ENCODE peak calls at places on chromosomes 11 and 22, in eight cellular contexts. A is fibroblast of the aortic adventitia, U is choroid plexus epithelial cell, L is PC-3, I is bronchial epithelial cell, T is HepG2, S is IMR-90, F is fibroblast of pulmonary artery. P is an unnamed sample.
A peak's percentile ranks its signal among the peaks of the same experiment; 100 is the strongest.

GRCh38 chr11:58965246-58965985 is 26.1 kb downstream of the GLYATL1 start:
- DNase-seq in I (peak; percentile 46), U (no peak), L (no peak), T (no peak), F (no peak), S (peak; percentile 38), A (peak; percentile 27), P (peak; percentile 39)

GRCh38 chr11:122365545-122366380 is 249.7 kb upstream of the BLID start:
- DNase-seq in F (no peak), I (no peak), S (no peak), T (no peak), A (peak; percentile 63), U (no peak), L (no peak), P (no peak)

GRCh38 chr22:19265779-19266178 is 25.7 kb downstream of the CLTCL1 start:
- DNase-seq in A (no peak), L (no peak), F (no peak), S (no peak), U (no peak), T (no peak), I (no peak), P (no peak)

GRCh38 chr11:1488575-1489180 is 2.1 kb upstream of the MOB2 start:
- DNase-seq in T (no peak), F (no peak), S (no peak), U (no peak), A (no peak), I (no peak), L (no peak), P (no peak)

GRCh38 chr11:43130616-43131015 is 181.2 kb upstream of the API5 start:
- DNase-seq in L (no peak), A (no peak), T (no peak), I (no peak), F (no peak), S (no peak), U (no peak), P (no peak)

GRCh38 chr11:129315781-129316579 is 59.7 kb upstream of the BARX2 start:
- DNase-seq in I (peak; percentile 83), U (no peak), L (peak; percentile 89), A (no peak), F (no peak), S (no peak), T (peak; percentile 45), P (peak; percentile 82)

GRCh38 chr11:33434294-33434693 is 177.1 kb downstream of the HIPK3 start:
- DNase-seq in A (no peak), F (no peak), S (no peak), T (no peak), L (no peak), I (no peak), U (no peak), P (no peak)

GRCh38 chr11:114075891-114076441 is 16.5 kb downstream of the ZBTB16 start:
- DNase-seq in I (peak; percentile 35), T (peak; percentile 15), F (peak; percentile 79), U (peak; percentile 90), S (peak; percentile 24), A (peak; percentile 27), L (peak; percentile 51), P (peak; percentile 41)

GRCh38 chr11:561148-562003 is 606 bp downstream of the RASSF7 start:
- DNase-seq in F (no peak), L (peak; percentile 66), U (no peak), I (peak; percentile 57), S (no peak), A (no peak), T (peak; percentile 87), P (peak; percentile 66)

GRCh38 chr11:14908214-14908880 is 16.3 kb upstream of the CYP2R1 start:
- DNase-seq in U (peak; percentile 76), A (peak; percentile 68), S (peak; percentile 34), L (peak; percentile 61), T (peak; percentile 44), I (peak; percentile 53), F (peak; percentile 62), P (peak; percentile 66)

GRCh38 chr11:36306888-36307287 is 10.8 kb downstream of the PRR5L start:
- DNase-seq in L (peak; percentile 57), I (peak; percentile 46), A (peak; percentile 69), S (no peak), U (peak; percentile 81), T (peak; percentile 36), F (peak; percentile 74), P (peak; percentile 32)
- TF ChIP-seq CTCF in L (peak; percentile 70), I (peak; percentile 23), A (peak; percentile 61), S (no peak), U (peak; percentile 75), T (peak; percentile 45), F (peak; percentile 69), P (peak; percentile 39)

GRCh38 chr11:63672934-63673539 is 1.9 kb upstream of the ATL3 start:
- DNase-seq in S (no peak), A (peak; percentile 49), L (peak; percentile 29), U (no peak), I (no peak), T (peak; percentile 39), F (no peak), P (no peak)

GRCh38 chr11:63670077-63670737 is 969 bp downstream of the ATL3 start:
- DNase-seq in S (peak; percentile 45), A (peak; percentile 70), I (peak; percentile 42), T (no peak), L (peak; percentile 42), U (peak; percentile 49), F (peak; percentile 58), P (peak; percentile 33)

GRCh38 chr11:63672156-63672463 is 934 bp upstream of the ATL3 start:
- DNase-seq in F (no peak), S (no peak), L (no peak), A (no peak), I (no peak), U (no peak), T (no peak), P (no peak)

GRCh38 chr11:63670738-63671321 is 346 bp downstream of the ATL3 start:
- DNase-seq in L (peak; percentile 72), T (no peak), A (no peak), I (no peak), F (peak; percentile 54), U (no peak), S (no peak), P (peak; percentile 43)

DNA sequence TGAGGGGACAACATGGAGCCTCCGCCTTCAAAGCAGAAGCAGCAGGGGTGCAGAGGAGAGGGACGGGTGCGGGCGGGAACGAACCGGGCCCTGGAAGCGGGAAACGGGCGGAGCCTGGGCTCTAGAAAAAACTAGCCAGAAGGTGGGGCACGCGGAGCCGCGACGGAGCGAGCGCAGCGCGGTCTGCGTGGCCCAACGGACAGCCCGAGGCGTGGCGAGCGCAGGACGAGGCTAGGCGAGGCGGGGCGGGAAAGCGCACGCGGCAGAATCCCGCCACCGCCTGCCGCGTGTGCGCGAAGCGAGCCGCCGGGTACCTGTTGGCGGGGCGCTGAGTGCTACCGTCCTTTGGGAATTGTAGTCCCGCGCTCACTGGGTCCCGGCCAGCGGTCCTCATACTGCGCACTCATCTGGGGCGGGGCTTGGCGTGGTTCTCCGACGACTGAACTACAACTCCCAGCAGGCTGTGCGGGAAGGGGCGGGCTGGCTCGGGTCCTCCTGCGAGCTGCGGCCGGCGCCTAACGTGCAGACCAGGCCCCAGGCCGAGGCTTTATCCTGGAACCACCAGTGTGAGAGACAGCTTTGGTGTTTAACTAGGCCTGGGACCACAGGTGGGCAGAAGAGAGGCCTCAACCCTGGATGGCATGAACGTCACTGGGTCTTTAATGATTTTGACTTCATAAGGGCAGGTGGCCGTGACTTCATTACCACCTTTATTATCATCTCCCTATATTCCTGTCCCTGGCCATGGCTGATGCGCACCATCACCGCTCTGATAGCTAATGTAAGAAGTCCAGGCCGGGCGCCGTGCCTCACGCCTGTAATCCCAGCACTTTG is at the start of gene ATL3:
- DNase-seq in F (peak; percentile 97), U (peak; percentile 98), I (peak; percentile 87), S (peak; percentile 93), A (peak; percentile 93), L (peak; percentile 96), T (no peak), P (peak; percentile 98)
- TF ChIP-seq CTCF in F (no peak), U (peak; percentile 27), I (peak; percentile 30), S (peak; percentile 33), A (peak; percentile 12), L (no peak), T (no peak), P (no peak)

DNA sequence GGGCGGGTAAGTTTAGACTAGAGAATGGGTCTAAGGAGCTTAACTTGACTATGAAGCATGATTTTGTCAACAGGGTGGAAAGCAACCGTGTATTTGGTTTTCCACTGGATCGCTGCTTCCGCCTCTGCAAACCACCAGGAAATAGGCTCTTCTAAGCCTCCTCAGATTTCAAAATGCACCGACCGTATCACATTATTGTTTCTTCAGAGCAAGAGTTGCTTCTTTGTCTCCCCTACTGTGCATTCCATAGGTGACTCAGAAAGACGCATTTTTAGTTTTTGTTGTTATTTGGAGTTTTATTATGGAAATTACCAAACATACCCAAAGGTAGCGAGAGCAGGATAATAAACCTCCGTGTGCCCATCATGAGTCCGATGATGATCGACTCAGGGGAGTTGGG is 64.3 kb upstream of the RASD2 start:
- DNase-seq in U (peak; percentile 58), A (no peak), T (no peak), S (no peak), L (no peak), F (no peak), I (peak; percentile 20), P (no peak)
- TF ChIP-seq CTCF in U (no peak), A (no peak), T (no peak), S (no peak), L (no peak), F (no peak), I (no peak), P (no peak)

GRCh38 chr22:38413085-38414008 is 41.7 kb downstream of the KCNJ4 start:
- DNase-seq in F (no peak), I (no peak), U (no peak), A (no peak), L (no peak), T (no peak), S (no peak), P (no peak)
- TF ChIP-seq CTCF in F (no peak), I (no peak), U (no peak), A (no peak), L (peak; percentile 27), T (no peak), S (no peak), P (no peak)

GRCh38 chr11:124896821-124897391 is 759 bp downstream of the ROBO4 start:
- DNase-seq in T (no peak), U (no peak), A (peak; percentile 90), I (no peak), L (no peak), S (no peak), F (no peak), P (no peak)

GRCh38 chr11:124899376-124900145 is 1.9 kb upstream of the ROBO4 start:
- DNase-seq in S (no peak), F (peak; percentile 18), L (peak; percentile 55), I (no peak), U (no peak), T (no peak), A (peak; percentile 21), P (no peak)

GRCh38 chr11:124898711-124899110 is 1.0 kb upstream of the ROBO4 start:
- DNase-seq in F (peak; percentile 94), U (no peak), S (no peak), T (peak; percentile 44), I (no peak), L (peak; percentile 86), A (peak; percentile 90), P (no peak)

GRCh38 chr11:124896071-124896750 is 1.5 kb downstream of the ROBO4 start:
- DNase-seq in L (peak; percentile 59), F (no peak), T (no peak), U (no peak), I (no peak), A (no peak), S (no peak), P (no peak)

GRCh38 chr11:124897681-124898680 is at the start of gene ROBO4:
- DNase-seq in I (peak; percentile 95), T (peak; percentile 22), L (peak; percentile 97), S (peak; percentile 94), U (peak; percentile 89), A (peak; percentile 96), F (peak; percentile 94), P (peak; percentile 92)
- TF ChIP-seq CTCF in I (no peak), T (peak; percentile 32), L (peak; percentile 53), S (no peak), U (peak; percentile 33), A (peak; percentile 30), F (peak; percentile 24), P (peak; percentile 26)

GRCh38 chr11:64124147-64124546 is 41.8 kb downstream of the MACROD1 start:
- DNase-seq in U (no peak), I (peak; percentile 18), T (no peak), S (no peak), A (no peak), F (no peak), L (peak; percentile 9), P (peak; percentile 48)
- TF ChIP-seq CTCF in U (no peak), I (no peak), T (no peak), S (no peak), A (no peak), F (no peak), L (no peak), P (no peak)

P was measured in epithelial cell of esophagus.